ENCODE peak calls at places on chromosome 2, in ten cellular contexts. I is K562, J is neural progenitor cell, A is NT2/D1, C is aorta, T is H9, Z is A549, X is adrenal gland, Y is HepG2, L is HCT116. D is an unnamed sample. For H3K4me1, the result is how much of the 10 kb centered on the place peaks cover.

GRCh38 chr2:25043241-25043867 is 1.5 kb downstream of the EFR3B start:
- DNase-seq in I (no peak), J (peak), A (peak), C (peak), T (peak), Z (peak), X (no peak), Y (no peak), L (no peak), D (no peak)

GRCh38 chr2:108911401-108911800 is 77.6 kb downstream of the EDAR start:
- DNase-seq in I (no peak), J (no peak), A (no peak), C (no peak), T (no peak), Z (no peak), X (no peak), Y (no peak), L (no peak), D (no peak)

GRCh38 chr2:215793747-215794595 is 219.4 kb downstream of the MREG start:
- DNase-seq in I (peak), J (no peak), A (no peak), C (peak), T (no peak), Z (peak), X (peak), Y (peak), L (peak), D (no peak)

GRCh38 chr2:19793132-19793750 is 108.5 kb downstream of the TTC32 start:
- DNase-seq in I (no peak), J (no peak), A (no peak), C (no peak), T (no peak), Z (no peak), X (no peak), Y (no peak), L (no peak), D (no peak)

GRCh38 chr2:197867630-197868029 is 63.2 kb downstream of the PLCL1 start:
- DNase-seq in I (no peak), J (no peak), A (no peak), C (no peak), T (no peak), Z (no peak), X (no peak), Y (no peak), L (no peak), D (no peak)

GRCh38 chr2:200254788-200255187 is 51.7 kb upstream of the SPATS2L start:
- DNase-seq in I (no peak), J (no peak), A (no peak), C (no peak), T (no peak), Z (no peak), X (no peak), Y (no peak), L (no peak), D (no peak)

GRCh38 chr2:172039011-172039704 is 39.4 kb downstream of the METAP1D start:
- DNase-seq in I (no peak), J (no peak), A (no peak), C (no peak), T (no peak), Z (no peak), X (no peak), Y (no peak), L (no peak), D (no peak)

GRCh38 chr2:25920326-25920725 is 42.0 kb upstream of the ASXL2 start:
- DNase-seq in I (no peak), J (no peak), A (no peak), C (no peak), T (no peak), Z (no peak), X (no peak), Y (no peak), L (no peak), D (no peak)

GRCh38 chr2:54560146-54560881 is 104.2 kb downstream of the SPTBN1 start:
- DNase-seq in I (peak), J (peak), A (no peak), C (peak), T (no peak), Z (peak), X (peak), Y (no peak), L (no peak), D (peak)

GRCh38 chr2:47086054-47086471 is 69.0 kb downstream of the STPG4 start:
- DNase-seq in I (no peak), J (no peak), A (no peak), C (no peak), T (no peak), Z (no peak), X (no peak), Y (no peak), L (no peak), D (no peak)

GRCh38 chr2:47082976-47083375 is 72.1 kb downstream of the STPG4 start:
- DNase-seq in I (no peak), J (no peak), A (no peak), C (no peak), T (no peak), Z (no peak), X (no peak), Y (no peak), L (no peak), D (no peak)

GRCh38 chr2:47083485-47083884 is 71.6 kb downstream of the STPG4 start:
- DNase-seq in I (no peak), J (no peak), A (no peak), C (no peak), T (no peak), Z (no peak), X (no peak), Y (no peak), L (no peak), D (no peak)

GRCh38 chr2:47086571-47086970 is 68.5 kb downstream of the STPG4 start:
- DNase-seq in I (no peak), J (no peak), A (no peak), C (no peak), T (no peak), Z (no peak), X (no peak), Y (no peak), L (no peak), D (no peak)

DNA sequence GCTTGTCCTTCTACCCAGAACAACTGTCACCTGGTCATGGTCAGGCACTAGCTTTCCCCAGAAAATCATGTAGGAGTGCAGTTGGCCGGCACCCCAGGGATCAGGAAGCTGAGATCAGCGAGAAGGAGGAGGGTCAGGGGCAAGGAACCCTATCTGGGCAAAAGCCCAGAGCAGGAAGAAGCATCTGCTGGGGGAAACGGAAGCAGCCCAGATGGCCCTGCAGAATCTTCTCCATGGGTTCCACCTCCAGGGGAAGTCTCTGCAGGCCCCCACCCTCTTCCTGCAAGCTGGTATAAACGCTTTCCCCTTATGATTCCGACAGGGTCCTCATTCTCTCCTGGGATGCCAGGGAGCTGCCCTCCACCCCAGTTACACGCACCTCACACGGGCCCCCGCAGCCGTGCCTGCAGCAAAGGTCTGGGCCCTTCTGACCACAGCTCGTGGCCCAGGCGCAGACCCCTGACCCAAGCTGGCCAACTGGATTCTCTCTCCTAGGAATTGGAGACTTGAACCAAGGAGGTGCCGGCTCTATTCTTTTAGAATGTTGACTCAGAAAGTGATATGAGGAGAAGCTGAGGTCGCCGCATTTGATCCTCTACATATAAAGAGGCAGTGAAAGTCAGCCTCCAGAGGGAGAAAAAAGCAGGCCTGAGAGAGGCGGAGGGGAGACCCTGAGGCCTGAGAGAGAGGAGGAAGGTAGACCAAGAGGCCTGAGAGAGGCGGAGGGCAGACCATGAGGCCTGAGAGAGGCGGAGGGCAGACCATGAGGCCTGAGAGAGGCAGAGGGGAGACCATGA is 71.0 kb downstream of the STPG4 start:
- DNase-seq in I (no peak), J (no peak), A (no peak), C (peak), T (no peak), Z (no peak), X (no peak), Y (no peak), L (no peak), D (no peak)
- H3K4me1 ChIP-seq in I (under half), J (under half), A (under half), C (under half), T (under half), Z (under half), X (half or more), Y (under half), L (half or more), D (under half)

GRCh38 chr2:120916446-120916845 is 180.8 kb downstream of the GLI2 start:
- DNase-seq in I (no peak), J (no peak), A (no peak), C (peak), T (no peak), Z (no peak), X (no peak), Y (no peak), L (no peak), D (no peak)

GRCh38 chr2:120919771-120920437 is 184.2 kb downstream of the GLI2 start:
- DNase-seq in I (no peak), J (no peak), A (no peak), C (peak), T (no peak), Z (no peak), X (no peak), Y (no peak), L (no peak), D (no peak)

GRCh38 chr2:120915670-120916069 is 180.0 kb downstream of the GLI2 start:
- DNase-seq in I (no peak), J (no peak), A (no peak), C (peak), T (no peak), Z (no peak), X (no peak), Y (no peak), L (no peak), D (no peak)

GRCh38 chr2:120919216-120919615 is 183.5 kb downstream of the GLI2 start:
- DNase-seq in I (no peak), J (no peak), A (no peak), C (peak), T (no peak), Z (no peak), X (no peak), Y (no peak), L (no peak), D (no peak)

GRCh38 chr2:120917876-120918275 is 182.2 kb downstream of the GLI2 start:
- DNase-seq in I (no peak), J (no peak), A (no peak), C (peak), T (no peak), Z (no peak), X (no peak), Y (no peak), L (no peak), D (no peak)
- H3K4me1 ChIP-seq in I (under half), J (under half), A (under half), C (under half), T (under half), Z (half or more), X (under half), Y (under half), L (under half), D (under half)

GRCh38 chr2:150475479-150476212 is 11.8 kb downstream of the RND3 start:
- DNase-seq in I (no peak), J (no peak), A (no peak), C (no peak), T (no peak), Z (no peak), X (no peak), Y (no peak), L (no peak), D (no peak)
- H3K4me1 ChIP-seq in I (under half), J (under half), A (under half), C (under half), T (under half), Z (half or more), X (half or more), Y (under half), L (half or more), D (under half)

GRCh38 chr2:134491796-134492441 is 226.9 kb downstream of the TMEM163 start:
- DNase-seq in I (no peak), J (no peak), A (no peak), C (no peak), T (no peak), Z (peak), X (no peak), Y (peak), L (peak), D (no peak)

GRCh38 chr2:134490535-134490934 is 228.3 kb downstream of the TMEM163 start:
- DNase-seq in I (no peak), J (no peak), A (no peak), C (no peak), T (no peak), Z (no peak), X (no peak), Y (no peak), L (no peak), D (no peak)

GRCh38 chr2:134489732-134490384 is 228.9 kb downstream of the TMEM163 start:
- DNase-seq in I (no peak), J (no peak), A (no peak), C (no peak), T (peak), Z (no peak), X (no peak), Y (no peak), L (no peak), D (no peak)

GRCh38 chr2:134491022-134491421 is 227.8 kb downstream of the TMEM163 start:
- DNase-seq in I (no peak), J (no peak), A (no peak), C (no peak), T (no peak), Z (no peak), X (no peak), Y (no peak), L (no peak), D (no peak)

GRCh38 chr2:134493797-134494196 is 225.0 kb downstream of the TMEM163 start:
- DNase-seq in I (no peak), J (no peak), A (no peak), C (no peak), T (no peak), Z (no peak), X (no peak), Y (no peak), L (no peak), D (no peak)
- H3K4me1 ChIP-seq in I (under half), J (under half), A (under half), C (under half), T (under half), Z (under half), X (under half), Y (under half), L (under half), D (under half)

GRCh38 chr2:64204716-64205115 is 60.5 kb upstream of the PELI1 start:
- DNase-seq in I (no peak), J (no peak), A (no peak), C (no peak), T (no peak), Z (no peak), X (no peak), Y (no peak), L (no peak), D (no peak)

GRCh38 chr2:64203131-64204005 is 59.1 kb upstream of the PELI1 start:
- DNase-seq in I (no peak), J (no peak), A (no peak), C (no peak), T (no peak), Z (no peak), X (no peak), Y (no peak), L (no peak), D (no peak)

GRCh38 chr2:64207573-64207972 is 63.4 kb upstream of the PELI1 start:
- DNase-seq in I (no peak), J (no peak), A (no peak), C (no peak), T (no peak), Z (no peak), X (no peak), Y (no peak), L (no peak), D (no peak)

GRCh38 chr2:64204006-64204632 is 59.9 kb upstream of the PELI1 start:
- DNase-seq in I (no peak), J (no peak), A (no peak), C (peak), T (peak), Z (no peak), X (no peak), Y (no peak), L (no peak), D (no peak)

GRCh38 chr2:64205415-64205814 is 61.2 kb upstream of the PELI1 start:
- DNase-seq in I (no peak), J (no peak), A (no peak), C (no peak), T (no peak), Z (no peak), X (no peak), Y (no peak), L (no peak), D (no peak)
- H3K4me1 ChIP-seq in I (under half), J (under half), A (under half), C (under half), T (under half), Z (under half), X (under half), Y (under half), L (under half), D (under half)

GRCh38 chr2:159227467-159227866 is 59.0 kb downstream of the WDSUB1 start:
- DNase-seq in I (no peak), J (no peak), A (no peak), C (no peak), T (no peak), Z (no peak), X (no peak), Y (no peak), L (no peak), D (no peak)

GRCh38 chr2:159226608-159227007 is 59.9 kb downstream of the WDSUB1 start:
- DNase-seq in I (no peak), J (no peak), A (no peak), C (no peak), T (no peak), Z (no peak), X (no peak), Y (no peak), L (no peak), D (no peak)

GRCh38 chr2:159226059-159226461 is 60.4 kb downstream of the WDSUB1 start:
- DNase-seq in I (peak), J (no peak), A (no peak), C (no peak), T (no peak), Z (peak), X (no peak), Y (peak), L (peak), D (no peak)

GRCh38 chr2:159225025-159226016 is 61.2 kb downstream of the WDSUB1 start:
- DNase-seq in I (no peak), J (peak), A (no peak), C (no peak), T (no peak), Z (no peak), X (no peak), Y (no peak), L (no peak), D (no peak)

GRCh38 chr2:159224061-159224813 is 62.3 kb downstream of the WDSUB1 start:
- DNase-seq in I (no peak), J (no peak), A (no peak), C (no peak), T (no peak), Z (no peak), X (no peak), Y (no peak), L (no peak), D (no peak)
- H3K4me1 ChIP-seq in I (under half), J (under half), A (under half), C (under half), T (under half), Z (under half), X (under half), Y (under half), L (under half), D (under half)

GRCh38 chr2:30402441-30403182 is 44.4 kb upstream of the LCLAT1 start:
- DNase-seq in I (no peak), J (no peak), A (no peak), C (no peak), T (no peak), Z (no peak), X (no peak), Y (no peak), L (no peak), D (no peak)

GRCh38 chr2:30405266-30405592 is 41.8 kb upstream of the LCLAT1 start:
- DNase-seq in I (no peak), J (no peak), A (no peak), C (no peak), T (no peak), Z (no peak), X (no peak), Y (no peak), L (no peak), D (no peak)

GRCh38 chr2:30406853-30407252 is 40.2 kb upstream of the LCLAT1 start:
- DNase-seq in I (no peak), J (no peak), A (no peak), C (no peak), T (no peak), Z (no peak), X (no peak), Y (no peak), L (no peak), D (no peak)

GRCh38 chr2:30403592-30404353 is 43.3 kb upstream of the LCLAT1 start:
- DNase-seq in I (no peak), J (no peak), A (no peak), C (no peak), T (no peak), Z (no peak), X (no peak), Y (no peak), L (no peak), D (no peak)

DNA sequence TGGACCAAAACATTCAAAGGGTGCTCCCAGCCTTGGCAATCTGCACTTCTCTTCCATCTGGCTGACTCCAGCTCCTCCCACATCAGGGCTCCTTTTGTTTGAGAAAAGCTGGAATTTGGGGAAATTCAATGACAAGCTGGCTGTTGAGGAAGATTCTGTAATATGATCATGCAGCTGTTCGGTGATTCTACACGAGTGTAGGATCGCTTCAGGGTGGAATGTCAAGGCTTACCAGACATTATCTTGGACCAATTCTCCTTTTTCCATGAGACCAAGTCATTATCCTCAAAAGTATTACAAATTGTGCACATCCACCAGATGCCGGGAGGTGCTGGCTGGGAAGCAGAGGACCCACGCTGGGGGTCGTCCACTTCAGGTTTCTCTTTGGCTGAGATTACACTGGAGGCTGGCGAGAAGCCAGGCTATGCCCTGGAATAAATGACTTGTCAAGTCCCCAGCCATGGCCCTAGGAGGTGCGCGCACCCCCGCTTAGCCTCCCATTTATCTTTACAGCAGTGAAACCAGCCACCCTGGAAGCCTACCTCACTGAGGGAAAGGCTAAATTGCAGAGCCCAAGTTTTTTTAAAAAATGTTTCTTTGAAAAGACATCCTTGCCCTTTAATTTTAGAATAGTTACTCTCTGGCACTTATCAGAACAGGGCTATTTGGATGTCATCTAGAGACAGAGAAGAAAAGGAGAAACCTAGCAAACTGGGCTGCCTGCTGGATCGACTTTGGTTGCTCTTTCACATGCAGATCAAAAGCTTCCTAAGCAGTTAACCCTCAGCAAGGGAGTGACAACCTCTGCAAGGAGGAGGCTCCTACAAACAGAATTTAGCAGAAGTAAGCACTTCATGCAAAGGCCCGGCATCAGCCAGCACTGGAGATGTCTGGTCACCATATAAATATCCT is 42.4 kb upstream of the LCLAT1 start:
- DNase-seq in I (no peak), J (peak), A (peak), C (no peak), T (peak), Z (no peak), X (no peak), Y (no peak), L (no peak), D (no peak)
- H3K4me1 ChIP-seq in I (under half), J (under half), A (under half), C (under half), T (under half), Z (under half), X (under half), Y (under half), L (under half), D (under half)

GRCh38 chr2:227799202-227799601 is 14.4 kb upstream of the CCL20 start:
- DNase-seq in I (no peak), J (no peak), A (no peak), C (no peak), T (no peak), Z (no peak), X (no peak), Y (peak), L (no peak), D (no peak)
- H3K4me1 ChIP-seq in I (under half), J (under half), A (under half), C (under half), T (under half), Z (under half), X (under half), Y (under half), L (under half), D (under half)

DNA sequence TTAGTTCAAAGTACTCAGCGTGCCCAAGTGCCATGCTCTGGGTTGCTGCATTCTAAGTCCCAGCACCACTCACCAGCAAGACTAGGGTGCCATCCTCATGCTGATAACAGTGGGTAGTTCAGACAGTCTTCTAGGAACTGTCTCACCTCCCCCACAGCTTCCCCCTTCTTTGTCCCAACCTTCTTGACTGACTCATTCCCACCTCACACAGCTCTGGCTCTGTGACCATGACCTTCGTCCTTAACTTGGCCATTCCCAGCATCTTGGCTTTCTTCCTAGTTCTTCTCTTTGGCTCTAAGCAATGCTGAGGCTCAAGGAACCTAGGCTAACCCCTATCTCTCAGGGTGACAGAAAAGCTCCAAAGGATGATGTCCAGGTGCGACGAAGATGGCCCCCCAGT is 20.0 kb upstream of the CXCR4 start:
- DNase-seq in I (no peak), J (no peak), A (no peak), C (no peak), T (no peak), Z (no peak), X (peak), Y (no peak), L (no peak), D (no peak)
- H3K4me1 ChIP-seq in I (under half), J (under half), A (under half), C (under half), T (under half), Z (under half), X (under half), Y (under half), L (under half), D (under half)